ENCODE peak calls at places on chromosomes 6 and 20, in ten cellular contexts. K, Z, E, B, W, L, G, S, I and J are unnamed samples.

GRCh38 chr6:82363368-82364086 is at the start of gene TPBG:
- DNase-seq in K (peak; percentile 69), Z (peak; percentile 59), E (peak; percentile 43), B (peak; percentile 85), W (peak; percentile 27), L (peak; percentile 89), G (no peak), S (peak; percentile 46), I (no peak), J (no peak)

GRCh38 chr6:14965340-14966102 is 280.3 kb upstream of the JARID2 start:
- DNase-seq in K (no peak), Z (no peak), E (no peak), B (no peak), W (no peak), L (no peak), G (no peak), S (no peak), I (no peak), J (no peak)

GRCh38 chr6:45808917-45809316 is 206.7 kb downstream of the CLIC5 start:
- DNase-seq in K (no peak), Z (no peak), E (no peak), B (no peak), W (no peak), L (no peak), G (no peak), S (no peak), I (no peak), J (no peak)

GRCh38 chr20:1535420-1536175 is 21.9 kb downstream of the SIRPD start:
- DNase-seq in K (no peak), Z (no peak), E (no peak), B (no peak), W (peak; percentile 71), L (no peak), G (no peak), S (peak; percentile 31), I (peak; percentile 66), J (no peak)

GRCh38 chr6:106385530-106385929 is 25.0 kb downstream of the CRYBG1 start:
- DNase-seq in K (no peak), Z (no peak), E (no peak), B (no peak), W (no peak), L (no peak), G (no peak), S (no peak), I (no peak), J (no peak)

GRCh38 chr20:49399329-49399728 is 83.1 kb downstream of the KCNB1 start:
- DNase-seq in K (no peak), Z (peak; percentile 46), E (no peak), B (no peak), W (no peak), L (no peak), G (no peak), S (peak; percentile 65), I (no peak), J (no peak)

GRCh38 chr6:73180076-73180717 is 45.1 kb downstream of the KHDC1L start:
- DNase-seq in K (peak; percentile 1), Z (no peak), E (no peak), B (no peak), W (no peak), L (no peak), G (no peak), S (no peak), I (peak; percentile 12), J (no peak)

GRCh38 chr6:7165002-7165735 is 57.4 kb downstream of the RREB1 start:
- DNase-seq in K (no peak), Z (no peak), E (no peak), B (no peak), W (no peak), L (no peak), G (no peak), S (no peak), I (no peak), J (no peak)

GRCh38 chr20:50595433-50595895 is 85.3 kb downstream of the PTPN1 start:
- DNase-seq in K (no peak), Z (no peak), E (no peak), B (no peak), W (no peak), L (no peak), G (no peak), S (no peak), I (no peak), J (no peak)

GRCh38 chr20:50593005-50593335 is 82.8 kb downstream of the PTPN1 start:
- DNase-seq in K (no peak), Z (no peak), E (no peak), B (no peak), W (no peak), L (no peak), G (no peak), S (no peak), I (no peak), J (no peak)

GRCh38 chr20:50594231-50594590 is 84.0 kb downstream of the PTPN1 start:
- DNase-seq in K (no peak), Z (no peak), E (no peak), B (no peak), W (no peak), L (no peak), G (no peak), S (no peak), I (peak; percentile 28), J (no peak)

GRCh38 chr20:50595988-50596693 is 86.0 kb downstream of the PTPN1 start:
- DNase-seq in K (no peak), Z (no peak), E (no peak), B (no peak), W (no peak), L (peak; percentile 36), G (no peak), S (no peak), I (no peak), J (no peak)

DNA sequence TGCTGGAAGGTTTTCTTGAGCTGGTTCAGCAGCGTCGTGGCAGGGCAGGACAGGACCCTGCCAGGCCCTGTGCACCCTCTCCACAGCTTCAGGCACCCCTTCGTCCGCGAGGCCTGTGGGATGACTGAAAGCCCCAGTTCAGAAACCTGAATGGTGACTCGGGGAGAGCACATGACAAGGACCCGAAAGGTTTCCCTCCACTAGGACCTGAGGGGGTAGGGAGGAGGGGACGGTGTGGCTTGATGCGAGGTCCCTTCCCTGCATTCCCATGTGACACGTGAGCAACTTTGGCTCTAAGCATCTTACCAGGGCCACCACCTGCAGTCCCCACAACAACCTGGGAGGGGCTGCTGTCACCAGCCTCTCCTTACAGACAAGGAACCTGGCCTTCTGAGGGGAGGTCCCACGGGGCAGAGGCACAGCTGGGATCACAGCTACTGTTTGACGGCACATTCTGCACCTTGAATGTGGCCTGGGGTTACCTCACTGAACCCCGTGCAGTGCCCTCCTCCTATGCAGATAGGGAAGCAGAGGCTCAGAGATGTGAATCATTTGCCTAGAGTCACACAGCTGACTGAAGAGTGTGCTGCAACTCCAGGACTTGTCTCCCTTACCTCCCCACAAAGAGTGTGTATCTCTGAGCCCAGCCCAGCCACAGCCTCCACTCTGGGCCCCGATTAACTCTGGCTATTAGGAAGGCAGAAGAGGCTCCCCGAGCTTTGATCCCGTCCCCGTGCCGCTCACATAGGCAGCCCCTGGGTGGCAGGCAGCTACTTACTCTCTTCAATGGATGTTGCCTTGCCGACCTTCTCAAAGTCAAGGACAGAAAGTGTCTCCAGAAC is 84.6 kb downstream of the PTPN1 start:
- DNase-seq in K (no peak), Z (no peak), E (no peak), B (no peak), W (no peak), L (peak; percentile 52), G (no peak), S (no peak), I (peak; percentile 21), J (no peak)
- TF ChIP-seq CTCF in K (no peak), Z (no peak), E (no peak), B (no peak), W (no peak), L (no peak), G (no peak), S (no peak), I (no peak), J (no peak)

DNA sequence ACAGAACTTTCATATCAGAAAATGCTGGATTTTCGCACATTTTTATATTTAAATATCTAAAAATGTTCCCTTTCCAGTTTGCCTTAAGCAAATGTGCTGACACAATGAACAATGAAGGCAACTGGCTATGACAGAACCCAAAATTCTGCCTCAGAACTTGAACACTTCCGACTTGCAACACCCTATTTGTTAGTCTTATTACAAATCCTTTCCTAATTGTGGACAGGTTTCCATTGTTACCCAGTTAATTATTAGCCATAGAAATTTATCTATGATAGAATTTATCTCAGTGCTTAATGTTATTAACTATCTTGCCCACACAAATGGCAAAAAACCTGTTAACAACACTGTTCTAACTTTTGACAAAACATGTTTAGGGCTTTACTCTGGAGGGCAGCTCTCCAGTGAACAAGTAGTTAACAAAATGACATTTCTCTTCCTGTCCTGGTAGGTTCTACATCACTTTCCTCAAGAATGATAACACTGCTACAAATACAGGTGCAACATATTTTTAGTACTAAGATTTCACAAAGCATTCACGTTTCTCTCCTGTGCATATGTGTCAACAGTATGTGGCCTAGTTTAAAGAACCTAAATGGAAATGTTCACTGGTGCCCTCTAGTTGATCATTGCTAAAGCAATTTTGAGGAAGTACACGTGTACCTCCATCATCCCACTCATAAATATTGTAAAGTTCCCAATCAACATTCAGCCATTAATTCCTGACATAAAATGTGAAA is 58.4 kb downstream of the HIVEP2 start:
- DNase-seq in K (peak; percentile 52), Z (no peak), E (no peak), B (no peak), W (peak; percentile 25), L (no peak), G (no peak), S (no peak), I (peak; percentile 78), J (no peak)
- TF ChIP-seq CTCF in K (peak; percentile 61), Z (peak; percentile 28), E (no peak), B (no peak), W (peak; percentile 38), L (peak; percentile 19), G (peak; percentile 39), S (no peak), I (peak; percentile 13), J (peak; percentile 42)

DNA sequence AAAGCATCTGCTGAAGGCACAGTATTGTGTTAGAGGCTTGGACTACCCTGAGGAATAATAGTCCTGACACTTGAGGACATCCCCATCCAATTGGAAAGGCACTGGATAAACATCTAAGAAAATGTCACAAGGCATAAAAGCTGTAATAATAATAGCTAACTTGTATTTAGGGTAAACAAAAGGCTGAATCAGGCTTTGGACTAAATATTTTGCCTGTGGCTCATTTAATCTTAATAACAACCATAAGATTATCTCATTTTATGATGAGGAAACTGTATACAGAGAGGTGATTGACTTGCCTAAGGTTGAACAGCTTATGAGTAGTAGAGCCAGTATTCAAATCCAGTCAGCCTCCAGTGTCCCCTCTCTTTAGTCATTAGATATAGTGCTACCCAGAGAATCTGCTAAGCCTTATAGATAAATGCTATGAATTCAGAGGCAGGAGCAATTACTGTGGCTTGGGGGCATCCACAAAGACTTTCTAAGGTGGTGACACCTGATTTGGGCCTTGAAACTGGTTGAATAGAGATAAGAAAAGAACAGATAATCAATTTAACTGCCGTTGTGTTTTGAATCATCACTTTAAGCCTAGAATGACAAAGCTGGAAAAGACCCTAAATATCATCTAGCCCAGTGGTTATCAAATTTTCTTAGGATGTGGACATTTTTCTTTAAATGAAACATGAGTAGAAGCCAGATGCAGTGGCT is 7.5 kb upstream of the ZSWIM1 start:
- DNase-seq in K (peak; percentile 50), Z (no peak), E (no peak), B (no peak), W (no peak), L (no peak), G (no peak), S (no peak), I (no peak), J (no peak)
- TF ChIP-seq CTCF in K (no peak), Z (no peak), E (no peak), B (no peak), W (no peak), L (no peak), G (no peak), S (no peak), I (no peak), J (no peak)

GRCh38 chr20:50745634-50746137 is 14.3 kb downstream of the PARD6B start:
- DNase-seq in K (peak; percentile 60), Z (no peak), E (no peak), B (no peak), W (no peak), L (no peak), G (no peak), S (no peak), I (no peak), J (no peak)

GRCh38 chr20:50743087-50743486 is 11.7 kb downstream of the PARD6B start:
- DNase-seq in K (no peak), Z (no peak), E (no peak), B (no peak), W (no peak), L (no peak), G (no peak), S (no peak), I (no peak), J (no peak)

GRCh38 chr20:50747275-50747674 is 15.9 kb downstream of the PARD6B start:
- DNase-seq in K (no peak), Z (no peak), E (no peak), B (no peak), W (no peak), L (no peak), G (no peak), S (no peak), I (no peak), J (no peak)

GRCh38 chr20:50746138-50746940 is 15.0 kb downstream of the PARD6B start:
- DNase-seq in K (no peak), Z (no peak), E (no peak), B (no peak), W (no peak), L (no peak), G (no peak), S (no peak), I (no peak), J (no peak)

DNA sequence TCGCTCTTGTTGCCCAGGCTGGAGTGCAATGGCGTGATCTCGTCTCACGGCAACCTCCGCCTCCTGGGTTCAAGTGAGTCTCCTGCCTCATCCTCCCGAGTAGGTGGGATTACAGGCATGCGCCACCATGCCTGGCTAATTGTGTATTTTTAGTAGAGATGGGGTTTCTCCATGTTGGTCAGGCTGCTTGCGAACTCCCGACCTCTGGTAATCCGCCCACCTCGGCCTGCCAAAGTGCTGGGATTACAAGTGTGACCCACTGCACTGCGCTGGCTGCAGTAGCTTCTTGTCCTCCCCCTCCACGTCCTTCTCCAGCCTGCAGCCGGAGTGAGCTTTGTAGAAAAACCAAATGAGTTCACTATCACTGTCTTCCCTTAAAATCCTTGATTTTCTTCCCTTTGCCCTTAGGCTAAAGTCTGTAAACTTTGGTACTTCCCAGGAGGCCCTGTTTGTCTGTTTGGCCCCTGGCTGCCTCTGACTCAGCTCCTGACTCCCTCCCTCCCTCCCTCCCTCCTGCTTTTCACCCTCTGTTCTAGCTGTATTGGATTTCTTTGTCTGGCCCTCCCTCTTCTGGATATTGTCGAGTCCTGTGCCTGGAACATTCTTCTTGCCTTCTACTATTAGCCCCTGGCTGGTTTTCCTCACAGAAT is 12.9 kb downstream of the PARD6B start:
- DNase-seq in K (peak; percentile 92), Z (peak; percentile 67), E (peak; percentile 81), B (peak; percentile 38), W (no peak), L (peak; percentile 56), G (no peak), S (peak; percentile 73), I (peak; percentile 31), J (no peak)
- TF ChIP-seq CTCF in K (peak; percentile 69), Z (peak; percentile 16), E (peak; percentile 24), B (no peak), W (no peak), L (no peak), G (peak; percentile 24), S (peak; percentile 27), I (no peak), J (no peak)